ENCODE peak calls at places on chromosome 3, in seven cellular contexts. D is body of pancreas, H is adrenal gland, L is heart left ventricle, I is ovary, O is transverse colon, N is K562. C is an unnamed sample. For H3K27me3, the result is how much of the 10 kb centered on the place peaks cover.

GRCh38 chr3:131716007-131716406 is 213.2 kb upstream of the MRPL3 start:
- DNase-seq in D (no peak), L (no peak), N (no peak), O (no peak), H (no peak), I (no peak), C (no peak)

GRCh38 chr3:93988283-93988682 is 8.3 kb downstream of the ARL13B start:
- DNase-seq in H (no peak), I (no peak), O (no peak), L (no peak), N (no peak), D (no peak), C (no peak)

GRCh38 chr3:58293516-58293915 is 12.5 kb upstream of the RPP14 start:
- DNase-seq in O (no peak), D (no peak), I (no peak), L (no peak), H (no peak), N (no peak), C (no peak)

GRCh38 chr3:122092460-122093165 is 37.5 kb downstream of the CD86 start:
- DNase-seq in D (no peak), I (no peak), H (peak), N (peak), L (peak), O (peak), C (peak)

GRCh38 chr3:60708191-60708975 is 542.9 kb downstream of the FHIT start:
- DNase-seq in O (no peak), H (no peak), D (no peak), N (no peak), L (no peak), I (no peak), C (no peak)

GRCh38 chr3:171001957-171002694 is 24.4 kb downstream of the SLC2A2 start:
- DNase-seq in I (no peak), O (peak), N (no peak), L (no peak), H (no peak), D (peak), C (peak)

GRCh38 chr3:197501496-197501878 is 54.3 kb downstream of the BDH1 start:
- DNase-seq in I (no peak), O (peak), N (peak), H (no peak), L (no peak), D (no peak), C (no peak)

GRCh38 chr3:192128060-192128459 is 599.3 kb downstream of the FGF12 start:
- DNase-seq in O (no peak), I (no peak), H (no peak), N (no peak), L (no peak), D (no peak), C (no peak)

GRCh38 chr3:138284079-138284478 is 45.6 kb downstream of the NME9 start:
- DNase-seq in O (no peak), H (no peak), L (no peak), I (no peak), D (no peak), N (no peak), C (no peak)

GRCh38 chr3:126523745-126524428 is at the start of gene CHST13:
- DNase-seq in D (peak), N (peak), O (peak), I (no peak), L (no peak), H (peak), C (peak)

GRCh38 chr3:71628571-71628970 is 45.0 kb upstream of the FOXP1 start:
- DNase-seq in I (no peak), H (no peak), N (no peak), D (no peak), O (no peak), L (no peak), C (no peak)

GRCh38 chr3:56347219-56347871 is 120.9 kb downstream of the ERC2 start:
- DNase-seq in D (peak), N (peak), O (peak), I (no peak), L (peak), H (peak), C (peak)

GRCh38 chr3:155492841-155493240 is 199.4 kb upstream of the STRIT1 start:
- DNase-seq in D (no peak), I (no peak), L (no peak), N (no peak), H (no peak), O (no peak), C (no peak)

GRCh38 chr3:12479919-12480425 is 4.3 kb upstream of the TSEN2 start:
- DNase-seq in H (no peak), O (peak), N (peak), I (peak), L (peak), D (peak), C (no peak)

GRCh38 chr3:119541547-119541946 is 17.9 kb downstream of the CD80 start:
- DNase-seq in O (no peak), H (no peak), L (no peak), D (no peak), N (no peak), I (no peak), C (no peak)

GRCh38 chr3:116020495-116020894 is 397.2 kb downstream of the GAP43 start:
- DNase-seq in D (no peak), L (no peak), N (no peak), I (no peak), H (no peak), O (no peak), C (no peak)

GRCh38 chr3:35448121-35448520 is 191.2 kb upstream of the ARPP21 start:
- DNase-seq in D (no peak), I (no peak), O (no peak), H (no peak), N (no peak), L (no peak), C (no peak)

GRCh38 chr3:61564405-61565059 is 3.2 kb downstream of the PTPRG start:
- DNase-seq in N (peak), H (peak), O (peak), I (peak), D (peak), L (peak), C (peak)

GRCh38 chr3:139328356-139328755 is 15.5 kb upstream of the MRPS22 start:
- DNase-seq in H (no peak), L (no peak), D (no peak), N (no peak), O (no peak), I (no peak), C (no peak)

GRCh38 chr3:111299070-111299672 is 227.6 kb downstream of the NECTIN3 start:
- DNase-seq in H (no peak), O (no peak), I (no peak), L (no peak), D (no peak), N (no peak), C (no peak)

GRCh38 chr3:52354676-52355075 is 38.6 kb downstream of the DNAH1 start:
- DNase-seq in D (no peak), I (no peak), N (no peak), L (no peak), H (no peak), O (no peak), C (no peak)

GRCh38 chr3:177813322-177813721 is 616.0 kb upstream of the TBL1XR1 start:
- DNase-seq in O (no peak), N (no peak), H (peak), I (no peak), L (peak), D (peak), C (no peak)

GRCh38 chr3:72890166-72890925 is 2.5 kb downstream of the GXYLT2 start:
- DNase-seq in H (no peak), D (no peak), O (no peak), I (no peak), L (no peak), N (no peak), C (no peak)

GRCh38 chr3:81544385-81544784 is 217.1 kb downstream of the GBE1 start:
- DNase-seq in L (no peak), H (no peak), D (no peak), N (no peak), I (no peak), O (no peak), C (no peak)

GRCh38 chr3:17865626-17866025 is 123.2 kb upstream of the TBC1D5 start:
- DNase-seq in O (no peak), I (no peak), N (no peak), D (no peak), L (no peak), H (no peak), C (no peak)

GRCh38 chr3:32562640-32563039 is 8.0 kb downstream of the DYNC1LI1 start:
- DNase-seq in N (no peak), D (no peak), O (no peak), I (no peak), H (no peak), L (no peak), C (no peak)

GRCh38 chr3:36302110-36302509 is 78.2 kb upstream of the STAC start:
- DNase-seq in N (no peak), I (no peak), H (no peak), L (no peak), O (no peak), D (no peak), C (no peak)

GRCh38 chr3:70980646-70981031 is 602.9 kb downstream of the FOXP1 start:
- DNase-seq in N (no peak), D (no peak), H (no peak), L (no peak), O (no peak), I (no peak), C (no peak)

GRCh38 chr3:194852836-194853508 is 167.3 kb downstream of the FAM43A start:
- DNase-seq in O (no peak), H (no peak), I (no peak), N (no peak), D (no peak), L (no peak), C (no peak)

GRCh38 chr3:23518441-23518840 is 287.3 kb upstream of the UBE2E1 start:
- DNase-seq in H (no peak), O (no peak), D (no peak), L (no peak), I (no peak), N (no peak), C (no peak)

GRCh38 chr3:160400631-160401150 is 1.2 kb downstream of the SMC4 start:
- DNase-seq in I (no peak), O (peak), H (peak), N (peak), L (peak), D (peak), C (peak)

GRCh38 chr3:32603064-32603463 is 32.4 kb upstream of the DYNC1LI1 start:
- DNase-seq in L (no peak), N (no peak), H (no peak), D (peak), I (no peak), O (no peak), C (no peak)

GRCh38 chr3:196563721-196564225 is 4.6 kb downstream of the WDR53 start:
- DNase-seq in O (no peak), N (peak), L (no peak), I (no peak), H (no peak), D (no peak), C (no peak)

GRCh38 chr3:65112751-65113300 is 425.0 kb upstream of the ADAMTS9 start:
- DNase-seq in D (no peak), L (peak), O (no peak), I (peak), N (no peak), H (no peak), C (no peak)

GRCh38 chr3:38588276-38588971 is 61.1 kb downstream of the SCN5A start:
- DNase-seq in N (no peak), I (peak), O (peak), L (peak), H (no peak), D (no peak), C (no peak)

GRCh38 chr3:39519554-39519953 is 52.1 kb downstream of the MOBP start:
- DNase-seq in N (no peak), H (no peak), D (no peak), O (no peak), L (no peak), I (no peak), C (no peak)

GRCh38 chr3:126349071-126349470 is 8.1 kb downstream of the KLF15 start:
- DNase-seq in O (peak), D (peak), I (peak), H (no peak), N (no peak), L (peak), C (no peak)

GRCh38 chr3:156425651-156426050 is 129.3 kb downstream of the SSR3 start:
- DNase-seq in H (no peak), O (no peak), N (no peak), I (no peak), L (no peak), D (no peak), C (no peak)

DNA sequence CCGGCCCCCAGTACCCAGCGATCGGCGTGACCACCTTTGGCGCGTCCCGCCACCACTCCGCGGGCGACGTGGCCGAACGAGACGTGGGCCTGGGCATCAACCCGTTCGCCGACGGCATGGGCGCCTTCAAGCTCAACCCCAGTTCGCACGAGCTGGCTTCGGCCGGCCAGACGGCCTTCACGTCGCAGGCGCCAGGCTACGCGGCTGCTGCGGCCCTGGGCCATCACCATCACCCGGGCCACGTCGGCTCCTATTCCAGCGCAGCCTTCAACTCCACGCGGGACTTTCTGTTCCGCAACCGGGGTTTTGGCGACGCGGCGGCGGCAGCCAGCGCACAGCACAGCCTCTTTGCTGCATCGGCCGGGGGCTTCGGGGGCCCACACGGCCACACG is 957 bp downstream of the ZIC1 start:
- DNase-seq in N (no peak), L (no peak), O (no peak), I (no peak), H (no peak), D (no peak), C (no peak)
- H3K27me3 ChIP-seq in N (under half), L (half or more), O (half or more), I (under half), H (half or more), D (half or more), C (under half)

GRCh38 chr3:49013113-49013737 is 5.2 kb downstream of the DALRD3 start:
- DNase-seq in L (peak), O (no peak), N (no peak), H (no peak), I (no peak), D (no peak), C (no peak)

GRCh38 chr3:49013738-49014660 is 4.4 kb downstream of the DALRD3 start:
- DNase-seq in O (peak), N (no peak), D (peak), L (no peak), I (no peak), H (no peak), C (no peak)

GRCh38 chr3:49015765-49016164 is 2.6 kb downstream of the DALRD3 start:
- DNase-seq in N (no peak), I (no peak), D (no peak), O (no peak), H (no peak), L (no peak), C (no peak)

GRCh38 chr3:49016414-49017228 is 1.8 kb downstream of the DALRD3 start:
- DNase-seq in N (no peak), O (no peak), D (no peak), L (no peak), H (no peak), I (no peak), C (no peak)

DNA sequence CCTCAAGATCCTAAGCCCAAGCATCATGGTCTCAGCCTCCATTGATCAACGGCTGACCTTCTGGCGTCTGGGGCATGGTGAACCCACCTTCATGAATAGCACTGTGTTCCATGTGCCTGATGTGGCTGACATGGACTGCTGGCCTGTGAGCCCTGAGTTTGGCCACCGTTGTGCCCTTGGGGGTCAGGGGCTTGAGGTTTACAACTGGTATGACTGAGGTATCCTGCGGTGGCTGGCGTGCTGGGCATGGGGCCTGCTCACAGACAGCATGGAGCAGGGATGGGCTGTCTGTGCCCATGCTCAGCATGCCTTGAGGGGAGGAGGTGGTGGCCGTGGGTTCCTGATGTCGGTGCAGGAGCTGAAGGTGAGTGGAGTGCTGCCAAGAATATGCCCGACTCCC is 3.3 kb downstream of the DALRD3 start:
- DNase-seq in O (no peak), N (no peak), I (no peak), D (no peak), L (no peak), H (no peak), C (no peak)
- TF ChIP-seq POLR2A in O (no peak), N (peak), I (no peak), D (no peak), L (no peak), H (no peak), C (no peak)

GRCh38 chr3:128496602-128497304 is 3.8 kb upstream of the GATA2 start:
- DNase-seq in N (no peak), H (peak), D (no peak), L (no peak), I (no peak), O (no peak), C (no peak)
- H3K4me3 ChIP-seq in N (peak), H (no peak), D (no peak), L (peak), I (peak), O (no peak), C (no peak)

DNA sequence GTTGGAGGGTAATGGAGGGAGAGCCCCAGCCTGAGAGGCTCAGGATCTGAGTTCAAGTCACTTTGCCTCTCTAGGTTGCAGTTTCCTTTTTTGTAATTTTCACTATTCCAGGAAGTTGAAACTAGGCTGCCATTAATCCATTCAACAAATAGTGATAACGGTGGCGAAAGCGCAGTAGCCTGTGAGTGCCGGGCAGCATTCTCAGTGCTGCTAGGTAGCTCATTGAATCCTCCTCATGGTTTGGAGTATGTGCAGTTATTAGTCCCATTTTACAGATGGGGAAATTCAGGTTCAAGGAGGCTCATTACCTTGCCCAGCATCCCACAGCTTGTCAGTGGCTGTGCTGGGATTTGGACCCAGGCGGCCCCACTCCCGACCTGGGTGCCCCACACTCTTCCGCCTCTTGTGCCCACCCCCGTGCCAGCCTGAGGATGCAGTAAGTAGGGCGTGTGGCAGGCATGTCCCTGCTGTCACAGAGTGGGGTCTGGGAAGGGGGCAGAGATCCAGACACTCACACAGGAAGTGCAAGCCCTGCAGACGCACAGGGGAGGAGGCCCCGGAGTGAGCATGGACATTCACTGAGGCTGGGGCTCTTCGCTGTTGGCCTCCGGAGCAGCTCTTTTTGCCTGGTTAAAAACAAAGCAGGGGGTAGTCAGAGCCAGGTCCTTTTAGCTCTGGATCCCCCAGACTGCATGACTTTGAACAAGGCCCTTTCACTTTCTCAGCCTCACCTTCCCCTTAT is 58.8 kb downstream of the SLC6A6 start:
- DNase-seq in L (no peak), I (no peak), H (no peak), O (no peak), N (no peak), D (no peak), C (no peak)
- H3K27me3 ChIP-seq in L (under half), I (under half), H (under half), O (under half), N (under half), D (under half), C (under half)

GRCh38 chr3:172522871-172523818 is at the start of gene TNFSF10:
- DNase-seq in D (peak), I (peak), N (no peak), L (peak), O (peak), H (peak), C (peak)
- TF ChIP-seq POLR2A in D (peak), I (peak), N (no peak), L (peak), O (peak), H (peak), C (peak)

C was measured in right lobe of liver.